ENCODE peak calls at places on chromosomes 4 and X, in nine cellular contexts. R is aorta, Z is adrenal gland, U is right cardiac atrium, Y is heart left ventricle, B is cardiac muscle cell, M is T-helper 2 cell, X is germinal center, E is NCI-H69. C is an unnamed sample.

GRCh38 chr4:148007303-148007702 is 275.4 kb downstream of the ARHGAP10 start:
- DNase-seq in R (no peak), Z (peak; percentile 67), U (no peak), Y (no peak), B (peak; percentile 94), M (no peak), X (no peak), E (no peak), C (peak; percentile 12)

GRCh38 chr4:27429260-27429970 is 568.8 kb downstream of the STIM2 start:
- DNase-seq in R (no peak), Z (no peak), U (no peak), Y (peak; percentile 47), B (peak; percentile 22), M (no peak), X (no peak), E (peak; percentile 93), C (no peak)

GRCh38 chrX:7334253-7334935 is 186.4 kb upstream of the PUDP start:
- DNase-seq in R (no peak), Z (no peak), U (no peak), Y (no peak), B (peak; percentile 45), M (no peak), X (no peak), E (no peak), C (no peak)

GRCh38 chr4:147136308-147136707 is 190.6 kb upstream of the TTC29 start:
- DNase-seq in R (no peak), Z (no peak), U (peak; percentile 69), Y (peak; percentile 26), B (peak; percentile 93), M (no peak), X (no peak), E (no peak), C (no peak)

GRCh38 chr4:92253986-92254671 is 49.6 kb upstream of the GRID2 start:
- DNase-seq in R (no peak), Z (no peak), U (no peak), Y (no peak), B (no peak), M (no peak), X (no peak), E (no peak), C (no peak)

GRCh38 chr4:75705198-75705712 is 19.1 kb upstream of the USO1 start:
- DNase-seq in R (no peak), Z (no peak), U (no peak), Y (no peak), B (no peak), M (no peak), X (no peak), E (no peak), C (no peak)

GRCh38 chr4:52568351-52568750 is 90.8 kb downstream of the USP46 start:
- DNase-seq in R (no peak), Z (no peak), U (no peak), Y (no peak), B (no peak), M (no peak), X (no peak), E (no peak), C (no peak)

GRCh38 chr4:148069086-148070010 is 337.5 kb downstream of the ARHGAP10 start:
- DNase-seq in R (no peak), Z (no peak), U (no peak), Y (no peak), B (no peak), M (no peak), X (no peak), E (no peak), C (no peak)

GRCh38 chr4:73735231-73735630 is 5.1 kb upstream of the CXCL8 start:
- DNase-seq in R (no peak), Z (no peak), U (no peak), Y (no peak), B (no peak), M (peak; percentile 78), X (peak; percentile 9), E (no peak), C (peak; percentile 29)

GRCh38 chr4:26330946-26331345 is 10.1 kb downstream of the RBPJ start:
- DNase-seq in R (no peak), Z (no peak), U (no peak), Y (no peak), B (no peak), M (no peak), X (no peak), E (peak; percentile 78), C (no peak)